ENCODE peak calls at places on chromosomes 6 and 20, in four cellular contexts. J is bronchial epithelial cell, Z is fibroblast of pulmonary artery, T is endodermal cell. R is an unnamed sample.

GRCh38 chr20:5397418-5397817 is 80.7 kb upstream of the PROKR2 start:
- DNase-seq in Z (no peak), J (peak; percentile 15), T (no peak), R (no peak)

GRCh38 chr20:50759678-50760077 is 28.3 kb downstream of the PARD6B start:
- DNase-seq in J (no peak), T (no peak), Z (no peak), R (no peak)

GRCh38 chr20:47561175-47561574 is 59.5 kb downstream of the NCOA3 start:
- DNase-seq in T (no peak), Z (peak; percentile 70), J (no peak), R (no peak)

GRCh38 chr6:14117158-14118090 is at the start of gene CD83:
- DNase-seq in J (no peak), T (peak; percentile 87), Z (peak; percentile 23), R (peak; percentile 92)

GRCh38 chr6:156844089-156844488 is 66.9 kb downstream of the ARID1B start:
- DNase-seq in T (no peak), Z (no peak), J (no peak), R (no peak)

GRCh38 chr6:132213732-132214131 is 187.5 kb downstream of the MOXD1 start:
- DNase-seq in Z (no peak), T (no peak), J (no peak), R (no peak)

GRCh38 chr6:119633461-119633860 is 283.9 kb upstream of the MAN1A1 start:
- DNase-seq in J (no peak), Z (no peak), T (no peak), R (no peak)

GRCh38 chr20:25211273-25211672 is 15.8 kb downstream of the ENTPD6 start:
- DNase-seq in T (no peak), J (no peak), Z (no peak), R (no peak)

GRCh38 chr6:3247255-3248146 is 11.2 kb upstream of the PSMG4 start:
- DNase-seq in T (peak; percentile 85), Z (peak; percentile 81), J (peak; percentile 37), R (no peak)

GRCh38 chr6:34053721-34054120 is 92.2 kb downstream of the GRM4 start:
- DNase-seq in J (peak; percentile 55), Z (no peak), T (peak; percentile 78), R (no peak)

GRCh38 chr20:41733151-41733550 is 115.0 kb upstream of the CHD6 start:
- DNase-seq in Z (no peak), T (no peak), J (no peak), R (no peak)

GRCh38 chr6:137104926-137105325 is 60.2 kb upstream of the IL20RA start:
- DNase-seq in Z (no peak), T (no peak), J (no peak), R (no peak)

GRCh38 chr6:5305968-5306626 is 44.8 kb downstream of the FARS2 start:
- DNase-seq in T (no peak), J (no peak), Z (no peak), R (no peak)

GRCh38 chr20:21607971-21608735 is 94.3 kb upstream of the NKX2-2 start:
- DNase-seq in Z (no peak), T (no peak), J (no peak), R (no peak)

GRCh38 chr6:110053395-110054240 is 75.5 kb downstream of the GPR6 start:
- DNase-seq in J (peak; percentile 48), Z (peak; percentile 76), T (peak; percentile 72), R (peak; percentile 45)

GRCh38 chr20:15528386-15529111 is 1044.7 kb downstream of the KIF16B start:
- DNase-seq in Z (no peak), T (no peak), J (no peak), R (peak; percentile 2)

GRCh38 chr6:117494283-117494682 is 11.8 kb downstream of the DCBLD1 start:
- DNase-seq in J (peak; percentile 20), T (no peak), Z (peak; percentile 44), R (no peak)

GRCh38 chr6:71419954-71420692 is 131.5 kb downstream of the OGFRL1 start:
- DNase-seq in T (no peak), J (no peak), Z (peak; percentile 47), R (no peak)

GRCh38 chr20:56460459-56460858 is 8.0 kb upstream of the RTF2 start:
- DNase-seq in T (no peak), J (no peak), Z (no peak), R (no peak)

GRCh38 chr6:33822575-33823395 is 19.0 kb upstream of the MLN start:
- DNase-seq in J (no peak), T (peak; percentile 93), Z (peak; percentile 27), R (peak; percentile 18)

GRCh38 chr20:24734139-24734538 is 214.9 kb upstream of the CST7 start:
- DNase-seq in Z (no peak), T (peak; percentile 17), J (no peak), R (no peak)

GRCh38 chr6:41074692-41075436 is 2.1 kb downstream of the NFYA start:
- DNase-seq in Z (no peak), J (peak; percentile 14), T (no peak), R (no peak)

GRCh38 chr6:41072836-41073202 is at the start of gene NFYA:
- DNase-seq in J (no peak), T (no peak), Z (no peak), R (no peak)

GRCh38 chr6:41073968-41074691 is 1.4 kb downstream of the NFYA start:
- DNase-seq in Z (peak; percentile 13), T (no peak), J (peak; percentile 23), R (peak; percentile 38)

GRCh38 chr6:41071923-41072835 is at the start of gene OARD1:
- DNase-seq in T (peak; percentile 100), J (peak; percentile 97), Z (peak; percentile 100), R (peak; percentile 99)

GRCh38 chr6:41073203-41073967 is 611 bp downstream of the NFYA start:
- DNase-seq in J (peak; percentile 70), T (peak; percentile 93), Z (peak; percentile 83), R (peak; percentile 90)
- TF ChIP-seq CTCF in J (peak; percentile 22), T (peak; percentile 74), Z (no peak), R (peak; percentile 22)

GRCh38 chr20:8133816-8134451 is 1.9 kb downstream of the PLCB1 start:
- DNase-seq in J (no peak), T (no peak), Z (no peak), R (no peak)
- H3K4me3 ChIP-seq in J (no peak overlapping the region), T (no peak overlapping the region), Z (peak overlapping the region; percentile 73), R (no peak overlapping the region)

DNA sequence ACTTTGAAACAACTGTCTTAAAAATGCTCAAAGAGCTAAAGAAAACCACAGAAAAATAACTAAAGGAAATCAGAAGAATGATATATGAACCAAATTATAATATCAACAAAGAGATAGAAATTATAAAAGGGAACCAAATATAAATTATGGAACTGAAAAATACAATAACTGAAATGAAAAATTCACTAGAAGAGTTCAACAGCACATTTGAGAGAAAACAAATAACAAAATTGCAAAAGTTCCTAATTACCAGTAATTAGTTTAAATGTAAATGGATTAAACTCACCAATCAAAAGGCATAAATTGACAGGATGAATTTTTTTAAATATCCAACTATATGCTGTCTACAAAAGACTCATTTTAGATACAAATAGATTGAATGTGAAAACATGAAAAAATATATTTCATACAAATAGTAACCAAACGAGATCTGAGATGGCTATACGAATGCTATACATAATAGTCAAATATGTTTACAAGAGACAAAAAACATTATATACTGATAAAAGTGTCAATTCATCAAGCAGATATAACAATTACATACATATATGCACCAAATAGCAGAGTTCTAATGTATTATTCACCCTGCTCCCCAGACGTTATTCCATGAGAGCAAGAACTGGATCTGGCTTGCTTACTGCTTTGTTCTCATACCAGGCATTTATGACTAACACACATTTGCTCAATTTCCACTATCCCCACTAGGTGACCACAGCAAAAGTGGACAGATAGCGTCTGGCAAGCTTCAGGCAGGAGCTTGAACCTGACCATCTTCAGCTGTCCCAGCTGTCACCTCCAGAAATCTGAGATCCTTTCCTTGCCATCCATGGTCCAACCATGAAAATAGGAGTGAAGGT is 72.4 kb upstream of the SIRPA start:
- DNase-seq in Z (peak; percentile 69), J (peak; percentile 77), T (no peak), R (no peak)
- TF ChIP-seq CTCF in Z (peak; percentile 18), J (no peak), T (peak; percentile 19), R (no peak)

DNA sequence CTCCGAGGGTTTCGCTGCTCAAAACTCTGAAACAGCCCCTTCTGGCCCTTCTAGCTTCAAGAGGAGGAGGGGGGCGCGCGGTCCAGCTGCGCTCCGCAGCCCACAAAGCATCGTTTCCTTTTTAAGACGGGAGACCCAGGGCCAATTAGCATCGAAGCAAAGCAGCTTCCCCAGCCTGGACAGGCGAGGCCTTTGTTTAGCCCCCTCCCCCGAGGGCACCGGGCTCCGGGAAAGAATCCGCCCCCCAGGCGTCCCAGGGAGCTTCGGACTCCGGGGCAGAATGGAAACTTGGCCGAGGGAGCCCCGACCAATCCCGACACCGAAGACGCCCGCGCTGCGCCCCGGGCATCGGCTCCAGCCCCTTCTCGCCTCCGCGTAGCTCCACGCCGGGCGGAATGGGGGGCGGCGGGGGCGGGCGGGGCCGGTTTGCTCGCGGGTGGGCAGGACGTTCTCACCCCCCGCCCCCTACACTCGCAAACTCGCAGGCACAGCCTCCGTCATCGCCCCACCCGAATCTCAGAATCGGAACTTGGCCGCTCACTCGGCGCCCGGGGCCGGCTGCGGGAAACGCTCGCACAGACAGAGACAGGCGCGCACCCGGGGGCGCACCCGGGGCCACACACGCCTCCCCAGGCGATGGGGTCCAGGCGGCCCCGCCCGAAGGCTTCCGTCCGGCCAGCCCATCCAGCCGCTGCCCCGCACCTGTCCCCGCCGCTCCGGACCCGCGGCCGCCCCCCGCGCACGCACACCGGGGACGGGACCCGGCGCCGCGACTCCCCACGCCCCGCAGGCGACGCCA is 626 bp downstream of the NKAIN4 start:
- DNase-seq in T (peak; percentile 79), Z (no peak), J (no peak), R (no peak)
- H3K4me3 ChIP-seq in T (peak overlapping the region; percentile 45), Z (no peak overlapping the region), J (peak overlapping the region; percentile 2), R (no peak overlapping the region)

DNA sequence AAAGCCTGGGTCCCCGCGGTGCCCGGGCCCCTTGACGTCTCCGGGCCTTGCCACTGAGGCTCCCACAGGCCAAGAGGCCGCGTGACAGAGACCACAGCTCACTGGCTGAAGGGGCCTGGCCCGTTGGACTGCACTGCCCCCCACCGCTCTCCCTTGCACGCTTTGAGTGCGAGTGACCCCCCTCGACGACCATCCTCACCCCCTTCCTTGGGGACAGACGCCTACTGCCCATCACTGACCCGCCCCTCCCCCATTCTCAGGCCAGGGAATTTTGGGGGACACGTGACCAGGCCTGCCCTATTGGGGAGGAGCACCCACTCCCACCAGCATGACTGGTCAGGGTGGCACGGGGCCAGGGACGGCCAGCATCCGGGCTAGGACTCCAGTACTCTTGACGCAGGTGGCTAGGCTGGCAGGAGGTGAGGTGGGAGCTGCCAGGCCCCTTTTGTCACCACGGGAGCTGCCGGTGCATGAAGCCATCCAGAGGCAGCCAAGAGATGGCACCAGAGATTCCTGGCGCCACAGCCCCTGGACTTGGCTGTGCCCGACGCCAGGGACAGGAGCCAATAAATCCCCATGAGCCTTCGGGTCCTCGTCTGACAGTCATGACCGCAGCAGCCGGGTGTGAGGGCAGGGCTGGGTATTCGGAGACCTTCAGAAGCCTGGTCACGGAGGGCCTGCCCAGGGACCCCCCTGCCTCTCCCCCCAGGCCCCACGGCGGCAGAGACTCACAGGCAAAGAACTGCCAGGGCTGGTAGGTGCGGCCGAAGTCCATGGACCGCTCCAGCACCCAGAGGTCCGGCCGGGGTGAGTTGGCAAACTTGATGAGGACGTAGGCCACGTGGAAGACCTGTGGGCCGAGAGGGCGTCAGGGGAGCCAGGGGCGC is 14.5 kb downstream of the LAMA5 start:
- DNase-seq in T (no peak), Z (no peak), J (peak; percentile 55), R (no peak)
- TF ChIP-seq CTCF in T (no peak), Z (no peak), J (peak; percentile 49), R (no peak)